ENCODE peak calls at places on chromosomes 6 and 20, in four cellular contexts. K is endothelial cell, D is astrocyte of the spinal cord, L is PC-3. T is an unnamed sample.

GRCh38 chr6:140592877-140593276 is 1218.4 kb upstream of the CITED2 start:
- DNase-seq in L (no peak), K (no peak), D (no peak), T (no peak)

GRCh38 chr20:2671977-2672376 is 8.0 kb upstream of the IDH3B start:
- DNase-seq in D (no peak), K (peak; percentile 28), L (no peak), T (no peak)

GRCh38 chr6:88177961-88178464 is 11.9 kb upstream of the CNR1 start:
- DNase-seq in D (peak; percentile 41), K (no peak), L (no peak), T (no peak)

GRCh38 chr20:5001174-5002076 is at the start of gene SLC23A2:
- DNase-seq in D (no peak), L (peak; percentile 43), K (peak; percentile 41), T (peak; percentile 57)

GRCh38 chr20:18986895-18987580 is 173.5 kb downstream of the SCP2D1 start:
- DNase-seq in D (no peak), K (no peak), L (no peak), T (no peak)

GRCh38 chr6:2221724-2222274 is 23.6 kb downstream of the GMDS start:
- DNase-seq in L (no peak), K (no peak), D (no peak), T (peak; percentile 12)

GRCh38 chr6:110509617-110510231 is 33.3 kb upstream of the SLC22A16 start:
- DNase-seq in L (peak; percentile 94), K (no peak), D (peak; percentile 94), T (no peak)

GRCh38 chr6:37279366-37280134 is 21.6 kb upstream of the TMEM217 start:
- DNase-seq in K (no peak), D (peak; percentile 24), L (no peak), T (no peak)

GRCh38 chr6:150830409-150831165 is 34.9 kb upstream of the MTHFD1L start:
- DNase-seq in K (no peak), D (peak; percentile 49), L (peak; percentile 9), T (no peak)

DNA sequence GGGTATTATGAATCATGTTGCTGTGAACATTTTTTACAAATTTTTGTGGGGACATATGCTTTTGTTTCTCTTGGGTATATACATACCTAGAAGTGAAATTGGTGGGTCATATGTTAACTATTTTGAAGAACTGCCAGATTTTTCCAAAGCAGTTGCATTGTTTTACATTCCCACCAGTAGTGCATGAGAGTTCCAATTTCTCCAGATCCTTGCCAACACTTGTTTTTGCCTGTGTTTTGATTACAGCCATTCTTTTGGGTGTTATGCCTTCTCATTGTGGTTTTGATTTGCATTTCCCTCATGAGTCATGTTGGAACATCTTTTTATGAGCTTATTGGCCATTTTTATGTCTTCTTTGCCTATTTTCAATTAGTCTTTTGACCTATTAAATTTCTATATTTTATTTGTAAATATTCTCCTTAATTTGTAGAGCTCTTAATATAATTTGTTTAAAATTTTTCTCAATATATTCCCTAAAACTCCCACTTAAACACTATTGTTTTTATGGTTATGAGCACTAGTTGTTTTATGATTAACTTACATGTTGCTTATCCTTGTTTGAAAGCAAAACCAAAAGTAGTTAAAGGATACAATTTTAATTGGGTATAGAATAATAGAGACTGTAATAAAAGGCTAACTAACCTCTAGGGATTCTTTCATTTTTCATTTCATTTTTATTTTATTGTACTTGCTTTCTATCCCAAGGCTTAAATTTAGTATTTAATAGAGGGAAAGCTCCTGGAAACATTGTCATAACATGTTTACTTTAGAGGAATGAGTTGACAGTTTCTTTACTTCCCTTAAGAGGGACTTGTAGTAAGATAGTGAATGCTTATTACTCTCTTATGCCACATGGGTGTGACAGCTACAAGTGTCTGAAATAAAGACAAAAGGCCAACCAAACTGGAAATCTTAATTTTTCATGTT is 5.5 kb downstream of the UBR2 start:
- DNase-seq in D (peak; percentile 87), L (peak; percentile 77), K (no peak), T (no peak)
- TF ChIP-seq CTCF in D (no peak), L (no peak), K (no peak), T (no peak)

DNA sequence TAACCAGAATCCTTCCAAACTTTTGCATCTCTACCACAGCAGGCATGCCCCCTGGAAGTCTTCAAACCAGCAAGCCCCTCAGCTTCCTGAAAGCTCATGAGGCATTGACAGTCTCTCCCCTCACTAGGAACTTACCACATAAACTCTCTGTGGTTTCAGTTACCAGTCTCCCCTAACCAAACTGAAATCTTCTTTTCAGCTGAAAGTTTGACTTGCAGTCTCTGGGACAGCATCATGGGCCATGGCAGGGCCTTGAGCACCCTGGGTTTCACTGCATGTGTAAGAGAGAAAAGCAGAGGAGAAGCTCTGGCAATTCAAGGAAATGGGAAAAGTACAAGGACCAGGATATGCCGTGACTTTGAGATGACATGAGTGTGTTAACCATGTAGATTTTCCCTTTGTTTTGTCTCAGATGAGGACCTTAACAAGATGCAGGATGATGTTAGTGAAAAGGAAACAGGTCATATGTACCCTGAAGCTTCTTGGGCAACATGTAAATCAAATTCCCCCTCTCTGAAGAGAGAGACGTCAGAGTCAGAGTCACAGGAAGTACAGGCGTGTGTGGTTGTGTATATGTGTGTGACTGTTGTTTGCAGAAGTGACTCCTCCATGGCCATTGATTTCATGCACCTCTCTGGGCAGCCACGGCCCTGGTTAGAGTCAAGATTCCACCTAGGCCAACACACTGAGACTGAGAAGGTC is 106.3 kb downstream of the TNFRSF21 start:
- DNase-seq in D (no peak), L (peak; percentile 41), K (no peak), T (peak; percentile 31)
- TF ChIP-seq CTCF in D (no peak), L (no peak), K (no peak), T (no peak)

GRCh38 chr6:4405609-4406212 is 270.3 kb upstream of the ECI2 start:
- DNase-seq in L (no peak), D (no peak), K (no peak), T (no peak)
- TF ChIP-seq CTCF in L (no peak), D (no peak), K (no peak), T (no peak)

GRCh38 chr6:16239798-16240123 is 1.4 kb downstream of the GMPR start:
- DNase-seq in K (no peak), D (no peak), L (no peak), T (no peak)
- TF ChIP-seq CTCF in K (no peak), D (no peak), L (no peak), T (peak; percentile 36)

DNA sequence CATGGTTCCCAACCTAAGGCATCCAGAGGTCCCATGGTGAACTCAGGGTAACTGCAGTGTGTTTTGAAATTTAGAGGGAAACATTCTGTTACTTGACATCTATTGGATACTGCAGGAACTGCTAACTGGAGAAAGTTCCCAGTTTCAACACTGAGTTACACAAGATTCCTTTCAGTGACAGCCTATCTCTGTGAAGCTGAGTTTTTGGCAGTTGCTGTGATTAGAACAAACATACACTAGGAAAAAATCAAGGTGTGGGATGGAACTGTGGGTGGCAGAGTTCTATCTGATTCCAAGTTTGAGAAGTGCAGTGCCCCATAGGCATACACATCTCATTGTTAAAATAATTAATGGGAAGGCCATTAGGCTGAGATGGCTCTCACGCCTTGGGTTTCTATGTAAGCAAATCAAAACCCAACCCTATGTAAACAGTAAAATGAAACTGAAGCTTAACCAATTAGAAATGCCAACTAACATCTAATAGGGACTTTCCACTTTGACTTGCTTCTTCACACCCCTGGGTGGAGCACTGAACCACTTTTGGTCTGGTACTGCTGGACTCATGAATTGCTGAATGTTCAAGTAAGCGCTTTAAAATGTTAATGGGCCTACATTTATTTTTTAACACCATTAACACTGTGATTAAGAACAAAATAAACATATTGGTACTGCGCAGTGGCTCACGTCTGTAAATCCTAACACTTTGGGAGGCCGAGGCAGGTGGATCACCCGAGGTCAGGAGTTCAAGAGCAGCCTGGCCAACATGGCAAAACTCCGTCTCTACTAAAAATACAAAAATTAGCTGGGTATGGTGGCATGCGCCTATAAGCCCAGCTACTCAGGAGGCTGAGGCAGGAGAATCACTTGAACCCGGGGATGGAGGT is 55.2 kb upstream of the TBC1D7 start:
- DNase-seq in L (peak; percentile 23), K (no peak), D (no peak), T (peak; percentile 41)
- TF ChIP-seq CTCF in L (peak; percentile 18), K (no peak), D (peak; percentile 7), T (no peak)

T was measured in activated CD8-positive, alpha-beta T cell treated with anti-CD3 and anti-CD28 coated beads for 36 hours.